ENCODE peak calls at places on chromosome 4, in five cellular contexts. C is uterus, N is brain microvascular endothelial cell, G is mammary epithelial cell, V is left lung. Z is an unnamed sample.

GRCh38 chr4:10033191-10033881 is 12.0 kb upstream of the SLC2A9 start:
- DNase-seq in C (no peak), N (peak; percentile 87), G (no peak), V (peak; percentile 70), Z (no peak)

GRCh38 chr4:14925471-14925870 is 76.8 kb upstream of the CPEB2 start:
- DNase-seq in C (no peak), N (no peak), G (no peak), V (no peak), Z (no peak)

GRCh38 chr4:127604949-127605709 is 27.6 kb upstream of the INTU start:
- DNase-seq in C (no peak), N (no peak), G (peak; percentile 12), V (no peak), Z (no peak)

GRCh38 chr4:24188459-24188858 is 298.6 kb upstream of the PPARGC1A start:
- DNase-seq in C (no peak), N (no peak), G (no peak), V (no peak), Z (no peak)

GRCh38 chr4:83751336-83751949 is 215.5 kb downstream of the GPAT3 start:
- DNase-seq in C (no peak), N (no peak), G (peak; percentile 88), V (no peak), Z (peak; percentile 39)

GRCh38 chr4:25113915-25114904 is 46.0 kb downstream of the SEPSECS start:
- DNase-seq in C (no peak), N (peak; percentile 65), G (peak; percentile 32), V (no peak), Z (peak; percentile 25)

GRCh38 chr4:45317276-45317675 is 590.9 kb upstream of the GNPDA2 start:
- DNase-seq in C (no peak), N (no peak), G (peak; percentile 62), V (no peak), Z (no peak)

GRCh38 chr4:181968371-181968770 is 274.8 kb upstream of the TENM3 start:
- DNase-seq in C (no peak), N (peak; percentile 41), G (peak; percentile 77), V (no peak), Z (no peak)

GRCh38 chr4:142326181-142326580 is 519.9 kb downstream of the INPP4B start:
- DNase-seq in C (no peak), N (no peak), G (no peak), V (no peak), Z (no peak)

GRCh38 chr4:184873039-184873438 is 47.3 kb upstream of the ACSL1 start:
- DNase-seq in C (peak; percentile 20), N (no peak), G (no peak), V (no peak), Z (no peak)

GRCh38 chr4:177124436-177124835 is 185.2 kb upstream of the NEIL3 start:
- DNase-seq in C (no peak), N (no peak), G (no peak), V (no peak), Z (no peak)

GRCh38 chr4:153438916-153439756 is 27.0 kb upstream of the TMEM131L start:
- DNase-seq in C (no peak), N (no peak), G (no peak), V (no peak), Z (no peak)

GRCh38 chr4:106366026-106366425 is 2.6 kb downstream of the GIMD1 start:
- DNase-seq in C (no peak), N (peak; percentile 28), G (no peak), V (no peak), Z (no peak)

GRCh38 chr4:103075894-103076776 is at the start of gene SLC9B2:
- DNase-seq in C (peak; percentile 64), N (peak; percentile 62), G (peak; percentile 67), V (peak; percentile 90), Z (no peak)

GRCh38 chr4:6986781-6987565 is 56.2 kb upstream of the TADA2B start:
- DNase-seq in C (peak; percentile 95), N (peak; percentile 84), G (peak; percentile 93), V (peak; percentile 99), Z (no peak)
- TF ChIP-seq CTCF in C (no peak), N (peak; percentile 3), G (peak; percentile 36), V (no peak), Z (no peak)

GRCh38 chr4:826508-827208 is 729 bp upstream of the CPLX1 start:
- DNase-seq in C (no peak), N (no peak), G (no peak), V (peak; percentile 77), Z (no peak)
- H3K4me3 ChIP-seq in C (no peak overlapping the region), N (no peak overlapping the region), G (no peak overlapping the region), V (no peak overlapping the region), Z (no peak overlapping the region)

GRCh38 chr4:4384837-4385236 is 2.1 kb upstream of the NSG1 start:
- DNase-seq in C (no peak), N (no peak), G (peak; percentile 37), V (no peak), Z (no peak)
- H3K27me3 ChIP-seq in C (peaks cover 4% of the 10 kb centered on the region), N (peaks cover 53% of the 10 kb centered on the region), G (peaks cover 2% of the 10 kb centered on the region), V (peaks cover 45% of the 10 kb centered on the region), Z (peaks cover 60% of the 10 kb centered on the region)

GRCh38 chr4:71107732-71108131 is 114.3 kb downstream of the DCK start:
- DNase-seq in C (no peak), N (no peak), G (no peak), V (no peak), Z (no peak)

GRCh38 chr4:71110499-71110898 is 117.0 kb downstream of the DCK start:
- DNase-seq in C (no peak), N (no peak), G (no peak), V (no peak), Z (no peak)

DNA sequence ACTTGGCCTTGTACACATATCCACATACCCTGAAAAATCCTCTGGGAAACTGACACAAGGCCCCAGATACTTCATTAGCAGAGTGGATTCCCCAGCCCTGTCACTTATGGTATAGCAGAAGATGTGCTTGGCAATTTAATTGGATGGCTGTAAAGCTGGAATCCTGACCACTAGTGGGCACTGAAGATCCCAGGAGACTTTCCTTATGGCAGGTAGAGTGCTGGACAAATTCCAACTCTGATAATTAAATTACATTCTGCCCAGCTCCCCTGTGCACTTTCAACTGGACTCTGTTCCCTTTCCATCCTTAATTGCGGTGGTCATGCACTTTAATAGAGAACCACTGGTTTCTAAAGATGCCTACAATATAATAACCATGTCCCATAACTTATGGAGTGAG is 119.8 kb downstream of the DCK start:
- DNase-seq in C (no peak), N (no peak), G (no peak), V (no peak), Z (no peak)
- TF ChIP-seq CTCF in C (no peak), N (peak; percentile 51), G (peak; percentile 42), V (no peak), Z (peak; percentile 30)

GRCh38 chr4:11428701-11429571 is at the start of gene HS3ST1:
- DNase-seq in C (peak; percentile 71), N (peak; percentile 20), G (peak; percentile 96), V (peak; percentile 93), Z (peak; percentile 48)

GRCh38 chr4:11427201-11427996 is 1.3 kb downstream of the HS3ST1 start:
- DNase-seq in C (no peak), N (no peak), G (peak; percentile 43), V (peak; percentile 76), Z (no peak)

GRCh38 chr4:11429646-11430045 is 952 bp upstream of the HS3ST1 start:
- DNase-seq in C (no peak), N (no peak), G (no peak), V (no peak), Z (no peak)

GRCh38 chr4:11426716-11427115 is 2.0 kb downstream of the HS3ST1 start:
- DNase-seq in C (no peak), N (no peak), G (peak; percentile 23), V (no peak), Z (no peak)

DNA sequence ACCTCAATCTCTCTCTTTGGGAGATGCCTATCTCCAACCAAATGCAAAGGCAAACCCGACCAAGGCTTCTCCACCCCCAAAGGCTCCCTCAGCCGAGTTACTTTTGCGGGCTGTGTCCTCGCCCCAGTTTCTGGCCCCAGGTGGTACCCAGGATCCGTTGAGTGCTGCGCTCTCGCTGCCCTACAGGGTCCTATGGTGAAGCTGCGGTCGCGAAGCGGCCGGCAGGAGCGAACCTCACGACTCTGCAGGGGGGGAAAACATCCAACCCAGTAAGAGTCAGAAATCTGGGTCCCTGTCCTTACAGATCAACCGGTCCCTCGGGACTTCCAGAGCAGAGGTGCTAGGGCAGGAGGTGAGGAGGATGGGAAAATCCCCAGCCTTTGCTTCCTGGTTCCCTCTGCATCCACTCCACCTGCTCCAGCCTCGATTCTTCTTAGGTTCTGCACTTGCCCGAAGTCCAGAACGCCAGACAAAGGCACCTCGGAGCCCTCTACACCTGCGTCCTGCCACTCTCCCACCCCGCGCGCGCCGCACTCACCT is 463 bp downstream of the HS3ST1 start:
- DNase-seq in C (no peak), N (no peak), G (no peak), V (peak; percentile 61), Z (no peak)
- H3K4me3 ChIP-seq in C (peak overlapping the region; percentile 50), N (peak overlapping the region; percentile 61), G (peak overlapping the region; percentile 83), V (peak overlapping the region; percentile 58), Z (peak overlapping the region; percentile 49)

DNA sequence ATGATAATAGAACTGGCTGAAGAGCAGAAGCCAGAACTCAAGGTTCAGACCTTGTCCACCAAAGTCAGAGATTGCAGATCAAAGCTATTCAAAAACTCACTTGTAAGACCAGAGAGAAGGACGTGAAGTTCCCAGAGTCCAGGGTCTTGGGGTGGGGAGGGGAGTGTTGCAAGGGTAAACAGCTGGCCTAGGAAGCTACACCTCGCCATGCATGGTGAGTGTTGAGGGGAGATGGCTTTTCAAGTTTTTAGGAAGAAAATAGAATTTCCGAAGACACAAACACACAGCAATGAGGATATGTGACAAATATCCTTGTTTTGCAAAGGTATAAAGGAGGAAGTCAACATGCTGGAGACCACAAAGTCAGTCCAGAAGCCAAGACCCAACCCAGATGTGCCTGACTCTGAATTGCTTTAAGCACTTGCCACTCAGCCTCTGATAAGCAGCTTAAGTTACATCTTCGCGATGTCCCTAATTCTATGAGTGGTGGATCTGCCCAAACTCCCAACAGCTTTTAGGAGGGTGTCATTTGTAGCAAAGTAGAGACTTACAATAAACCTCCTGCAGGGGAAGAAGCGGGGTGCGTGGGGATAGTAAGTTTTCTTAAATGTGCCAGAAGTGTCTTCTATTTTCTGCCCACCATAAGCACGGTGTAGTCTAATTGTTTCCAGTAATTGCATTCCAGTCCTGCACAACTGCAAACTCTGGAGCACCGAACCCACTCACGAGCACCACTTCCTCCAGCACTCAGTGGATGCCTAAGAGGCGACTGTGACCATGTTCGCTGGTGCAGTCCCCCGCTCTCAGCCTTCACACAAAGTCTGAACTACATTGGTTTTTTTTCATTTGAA is 26.5 kb downstream of the HAND2 start:
- DNase-seq in C (no peak), N (no peak), G (no peak), V (no peak), Z (no peak)
- H3K27me3 ChIP-seq in C (peaks cover 7% of the 10 kb centered on the region), N (peaks cover 70% of the 10 kb centered on the region), G (peaks cover 3% of the 10 kb centered on the region), V (peaks cover 96% of the 10 kb centered on the region), Z (peaks cover 80% of the 10 kb centered on the region)

GRCh38 chr4:90030953-90031352 is 96.2 kb upstream of the CCSER1 start:
- DNase-seq in C (no peak), N (no peak), G (peak; percentile 16), V (no peak), Z (no peak)
- TF ChIP-seq CTCF in C (no peak), N (peak; percentile 48), G (peak; percentile 57), V (no peak), Z (peak; percentile 42)

GRCh38 chr4:157076578-157076947 is 613 bp downstream of the GLRB start:
- DNase-seq in C (no peak), N (no peak), G (no peak), V (peak; percentile 55), Z (no peak)
- H3K4me3 ChIP-seq in C (peak overlapping the region; percentile 57), N (peak overlapping the region; percentile 82), G (peak overlapping the region; percentile 78), V (peak overlapping the region; percentile 45), Z (peak overlapping the region; percentile 70)

GRCh38 chr4:42143996-42144395 is 8.5 kb downstream of the BEND4 start:
- DNase-seq in C (no peak), N (no peak), G (no peak), V (no peak), Z (no peak)
- H3K27me3 ChIP-seq in C (no peaks in the 10 kb centered on the region), N (peaks cover 4% of the 10 kb centered on the region), G (peaks cover 4% of the 10 kb centered on the region), V (peaks cover 5% of the 10 kb centered on the region), Z (no peaks in the 10 kb centered on the region)